ENCODE peak calls at places on chromosomes 6 and 20, in five cellular contexts. T is endodermal cell, U is OCI-LY7, H is brain microvascular endothelial cell, K is dorsolateral prefrontal cortex. I is an unnamed sample.
A peak's percentile ranks its signal among the peaks of the same experiment; 100 is the strongest.

GRCh38 chr20:62809530-62810428 is 5.1 kb downstream of the OGFR start:
- DNase-seq in T (no peak), U (no peak), H (no peak), K (no peak), I (no peak)

GRCh38 chr20:50338479-50339195 is 148.0 kb downstream of the CEBPB start:
- DNase-seq in T (peak; percentile 80), U (no peak), H (no peak), K (no peak), I (no peak)

GRCh38 chr6:158131926-158132325 is 36.1 kb downstream of the SERAC1 start:
- DNase-seq in T (no peak), U (peak; percentile 41), H (peak; percentile 22), K (no peak), I (no peak)

GRCh38 chr6:47663462-47664216 is 34.7 kb upstream of the ADGRF4 start:
- DNase-seq in T (peak; percentile 86), U (no peak), H (no peak), K (peak; percentile 55), I (no peak)

GRCh38 chr6:52261229-52261628 is 16.9 kb upstream of the IL17F start:
- DNase-seq in T (no peak), U (no peak), H (peak; percentile 10), K (no peak), I (no peak)

GRCh38 chr6:85368631-85369030 is 81.3 kb upstream of the NT5E start:
- DNase-seq in T (no peak), U (no peak), H (no peak), K (no peak), I (no peak)

GRCh38 chr20:63095718-63096654 is 89.2 kb upstream of the BHLHE23 start:
- DNase-seq in T (peak; percentile 32), U (no peak), H (no peak), K (no peak), I (no peak)

GRCh38 chr6:87183687-87184086 is 28.3 kb downstream of the ZNF292 start:
- DNase-seq in T (no peak), U (no peak), H (peak; percentile 66), K (no peak), I (no peak)

GRCh38 chr6:76694779-76695178 is 622.3 kb upstream of the IMPG1 start:
- DNase-seq in T (peak; percentile 54), U (no peak), H (no peak), K (no peak), I (no peak)

GRCh38 chr6:50815436-50816114 is 3.1 kb upstream of the TFAP2B start:
- DNase-seq in T (no peak), U (peak; percentile 3), H (peak; percentile 24), K (no peak), I (no peak)

GRCh38 chr20:46438156-46438750 is 31.8 kb upstream of the ELMO2 start:
- DNase-seq in T (peak; percentile 59), U (peak; percentile 36), H (peak; percentile 47), K (peak; percentile 69), I (peak; percentile 54)

GRCh38 chr6:140344149-140344913 is 969.9 kb upstream of the CITED2 start:
- DNase-seq in T (no peak), U (no peak), H (peak; percentile 5), K (no peak), I (no peak)

GRCh38 chr20:2210646-2211556 is 84.9 kb upstream of the TGM3 start:
- DNase-seq in T (peak; percentile 47), U (no peak), H (peak; percentile 53), K (no peak), I (no peak)

GRCh38 chr6:102114402-102114801 is 720.9 kb downstream of the GRIK2 start:
- DNase-seq in T (peak; percentile 61), U (peak; percentile 20), H (no peak), K (no peak), I (no peak)

GRCh38 chr6:3301506-3301905 is 42.8 kb downstream of the PSMG4 start:
- DNase-seq in T (no peak), U (no peak), H (no peak), K (no peak), I (no peak)

GRCh38 chr6:32886674-32887383 is 32.8 kb downstream of the PSMB9 start:
- DNase-seq in T (no peak), U (no peak), H (peak; percentile 84), K (no peak), I (no peak)

GRCh38 chr20:61879694-61880093 is 186.0 kb downstream of the TAF4 start:
- DNase-seq in T (no peak), U (no peak), H (no peak), K (no peak), I (no peak)

GRCh38 chr20:61120595-61121515 is 131.2 kb upstream of the CDH4 start:
- DNase-seq in T (peak; percentile 88), U (peak; percentile 30), H (peak; percentile 47), K (no peak), I (no peak)

DNA sequence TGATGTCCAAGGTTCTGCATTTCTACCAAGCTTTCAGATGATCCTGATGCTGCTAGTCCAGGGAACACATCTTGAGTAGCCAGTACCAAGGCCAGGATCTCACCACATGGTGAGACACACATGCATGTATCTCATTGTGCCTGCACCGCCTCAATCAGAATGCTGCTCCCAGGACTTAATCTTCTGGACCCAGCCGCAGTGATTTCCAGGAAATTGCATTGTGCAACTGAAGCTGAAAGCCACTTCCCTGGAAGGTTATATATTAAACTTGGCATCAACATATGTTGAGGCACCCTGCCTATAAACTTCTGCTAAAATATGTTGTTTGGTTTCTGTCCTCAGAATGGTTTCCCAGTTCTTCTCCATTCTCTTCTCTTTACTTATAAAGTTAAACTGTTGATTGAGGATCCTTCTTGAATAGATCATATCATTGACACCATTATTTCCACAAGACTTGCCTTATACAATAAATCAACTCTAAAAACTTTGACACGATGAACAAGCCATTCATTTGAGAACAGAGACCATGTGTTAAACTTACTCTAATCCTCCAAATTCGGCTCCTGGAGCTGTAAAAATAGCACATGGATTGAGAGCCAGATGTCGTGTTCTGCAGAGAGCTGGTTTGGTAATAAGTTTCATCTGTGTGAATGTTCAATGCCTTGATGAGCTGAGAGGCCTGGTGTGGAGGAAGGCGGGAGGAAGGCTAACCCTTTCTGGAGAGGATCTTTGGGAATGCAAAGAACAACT is 65.0 kb upstream of the PCSK2 start:
- DNase-seq in T (no peak), U (no peak), H (no peak), K (no peak), I (no peak)
- H3K27ac ChIP-seq in T (no peak overlapping the region), U (no peak overlapping the region), H (no peak overlapping the region), K (no peak overlapping the region), I (no peak overlapping the region)

GRCh38 chr6:148713033-148713738 is 33.6 kb upstream of the UST start:
- DNase-seq in T (no peak), U (no peak), H (no peak), K (no peak), I (no peak)

GRCh38 chr6:148704539-148704938 is 42.3 kb upstream of the UST start:
- DNase-seq in T (no peak), U (no peak), H (no peak), K (no peak), I (no peak)

GRCh38 chr6:148713896-148714295 is 32.9 kb upstream of the UST start:
- DNase-seq in T (no peak), U (no peak), H (no peak), K (no peak), I (no peak)

GRCh38 chr6:148711833-148712653 is 34.8 kb upstream of the UST start:
- DNase-seq in T (no peak), U (no peak), H (no peak), K (no peak), I (no peak)

DNA sequence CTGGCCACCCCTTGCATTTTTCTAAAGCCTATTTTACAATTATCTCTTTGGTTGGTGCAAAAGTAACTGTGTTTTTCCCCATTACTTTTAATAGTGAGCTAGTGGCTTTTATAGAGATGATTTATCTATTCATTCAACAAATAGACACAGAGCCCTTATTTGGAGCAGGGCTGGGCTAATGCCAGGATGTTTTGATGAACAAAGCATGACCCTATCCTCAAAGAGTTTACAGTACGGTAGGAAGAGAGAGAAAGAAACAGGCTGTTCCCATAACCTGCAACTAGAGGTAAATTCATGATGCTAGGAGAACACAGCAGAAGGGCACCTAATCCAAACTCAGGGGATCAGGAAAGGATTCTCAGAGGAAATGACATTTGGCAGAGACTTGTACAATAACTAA is 37.3 kb upstream of the UST start:
- DNase-seq in T (no peak), U (no peak), H (no peak), K (no peak), I (no peak)
- H3K27ac ChIP-seq in T (no peak overlapping the region), U (no peak overlapping the region), H (no peak overlapping the region), K (no peak overlapping the region), I (no peak overlapping the region)

GRCh38 chr6:10384333-10384718 is 30.5 kb downstream of the TFAP2A start:
- DNase-seq in T (no peak), U (no peak), H (no peak), K (no peak), I (no peak)

GRCh38 chr6:10382322-10382721 is 32.6 kb downstream of the TFAP2A start:
- DNase-seq in T (no peak), U (no peak), H (no peak), K (no peak), I (no peak)

GRCh38 chr6:10384064-10384317 is 30.9 kb downstream of the TFAP2A start:
- DNase-seq in T (no peak), U (no peak), H (no peak), K (no peak), I (no peak)

GRCh38 chr6:10382728-10383127 is 32.1 kb downstream of the TFAP2A start:
- DNase-seq in T (no peak), U (no peak), H (no peak), K (no peak), I (no peak)

DNA sequence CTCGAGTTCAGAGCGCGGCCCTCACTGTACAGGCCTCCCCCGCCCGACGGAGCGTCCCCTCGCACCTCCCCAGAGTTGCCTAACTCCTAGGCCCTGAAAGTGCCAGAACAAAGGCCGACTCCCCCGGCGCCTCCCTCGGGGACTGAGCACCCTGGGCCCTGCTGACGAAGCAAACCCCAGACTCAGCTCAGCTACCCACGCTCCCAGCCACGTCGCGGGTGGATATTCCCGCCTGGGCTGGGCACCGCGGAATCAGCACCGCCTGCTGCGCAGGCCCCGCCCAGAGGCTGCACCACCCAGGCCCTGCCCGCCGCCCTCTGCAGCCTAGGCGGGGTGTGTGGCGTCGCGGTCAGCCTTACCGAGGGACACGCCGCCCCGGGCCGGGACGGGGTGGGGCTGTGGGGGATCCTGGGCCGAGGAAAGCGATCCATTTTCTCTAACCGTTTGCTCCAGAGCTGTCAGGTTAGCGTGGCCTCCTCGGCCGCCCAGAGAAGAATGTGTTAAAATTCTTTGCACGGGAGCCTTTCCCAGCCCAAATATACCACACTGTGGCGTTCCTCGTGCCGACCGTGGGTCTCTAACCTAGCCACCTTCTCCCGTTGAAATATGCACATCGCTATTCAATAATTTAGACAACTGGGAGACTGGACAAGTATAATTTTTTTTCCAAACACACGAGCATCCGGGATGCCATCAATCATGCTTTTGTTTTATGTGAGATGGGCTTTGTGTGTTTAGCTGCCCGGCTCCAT is 31.4 kb downstream of the TFAP2A start:
- DNase-seq in T (peak; percentile 73), U (no peak), H (no peak), K (no peak), I (no peak)
- H3K27ac ChIP-seq in T (peak overlapping the region; percentile 79), U (no peak overlapping the region), H (no peak overlapping the region), K (no peak overlapping the region), I (no peak overlapping the region)

DNA sequence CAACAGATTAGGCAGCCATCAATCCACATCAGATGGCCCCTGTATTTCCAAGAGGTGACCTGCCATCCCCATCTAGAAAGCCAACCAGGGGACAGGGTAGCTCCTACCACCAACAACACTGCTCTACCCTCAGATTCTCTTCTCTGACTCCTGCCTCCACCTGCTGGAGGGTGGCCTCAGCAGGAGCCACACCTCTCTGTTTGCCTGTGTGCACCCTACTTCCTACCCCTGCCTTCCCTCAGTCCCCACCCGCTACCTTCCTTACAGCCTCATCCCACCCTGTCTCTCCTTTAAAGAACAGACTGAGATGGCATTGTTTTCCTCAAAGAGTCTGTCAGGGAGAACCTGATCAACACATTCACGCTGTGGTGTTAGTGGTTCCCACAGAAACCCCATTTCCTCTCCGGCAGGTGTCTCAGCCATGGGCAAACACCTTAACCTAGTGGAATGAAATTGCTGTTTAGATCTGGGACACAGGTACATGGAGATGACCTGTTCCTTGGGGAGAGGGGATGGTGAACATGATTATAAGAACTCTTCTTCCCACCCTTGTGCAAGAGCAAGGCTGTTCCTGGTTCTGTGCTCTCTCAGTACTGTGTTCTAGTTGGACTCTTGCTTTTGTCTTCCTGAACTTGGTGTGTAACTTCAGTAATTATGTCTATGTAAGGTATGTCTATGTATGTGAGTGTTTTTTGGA is 1.8 kb downstream of the ENTPD6 start:
- DNase-seq in T (peak; percentile 61), U (no peak), H (no peak), K (no peak), I (no peak)
- H3K27ac ChIP-seq in T (no peak overlapping the region), U (no peak overlapping the region), H (no peak overlapping the region), K (no peak overlapping the region), I (no peak overlapping the region)